ENCODE peak calls at places on chromosomes 7 and 10, in seven cellular contexts. N is fibroblast of mammary gland; H is BJ; X is activated naive CD4-positive, alpha-beta T cell treated with anti-CD3 and anti-CD28 coated beads, Interleukin-2, amount 10 ng/mL, durations not matched to agents 7 days and 5 days; B is HFF-Myc; Z is GM13976; V is NCI-H2029 treated with DMSO at 0.1 percent for 48 hours. R is an unnamed sample.

GRCh38 chr10:103693070-103693811 is 162.1 kb downstream of the SH3PXD2A start:
- DNase-seq in N (no peak), H (no peak), X (peak; percentile 63), B (no peak), Z (peak; percentile 73), V (no peak), R (no peak)

GRCh38 chr10:21499910-21500577 is 25.4 kb downstream of the SKIDA1 start:
- DNase-seq in N (no peak), H (no peak), X (peak; percentile 32), B (no peak), Z (peak; percentile 72), V (no peak), R (no peak)

GRCh38 chr10:24299587-24300258 is 90.8 kb downstream of the KIAA1217 start:
- DNase-seq in N (no peak), H (no peak), X (no peak), B (no peak), Z (no peak), V (no peak), R (peak; percentile 72)

GRCh38 chr7:712601-713457 is 13.7 kb upstream of the DNAAF5 start:
- DNase-seq in N (no peak), H (no peak), X (no peak), B (no peak), Z (peak; percentile 50), V (no peak), R (no peak)

GRCh38 chr7:33420311-33420710 is 290.9 kb downstream of the BBS9 start:
- DNase-seq in N (no peak), H (no peak), X (no peak), B (no peak), Z (no peak), V (no peak), R (no peak)

GRCh38 chr10:117960345-117960744 is 86.4 kb downstream of the RAB11FIP2 start:
- DNase-seq in N (peak; percentile 58), H (no peak), X (no peak), B (no peak), Z (no peak), V (no peak), R (peak; percentile 52)

GRCh38 chr7:14821757-14822480 is 80.6 kb downstream of the DGKB start:
- DNase-seq in N (peak; percentile 41), H (peak; percentile 41), X (no peak), B (no peak), Z (no peak), V (no peak), R (peak; percentile 47)

GRCh38 chr7:88377421-88377820 is 70.7 kb upstream of the STEAP4 start:
- DNase-seq in N (peak; percentile 10), H (no peak), X (no peak), B (no peak), Z (no peak), V (no peak), R (no peak)

GRCh38 chr10:48363617-48364355 is 57.3 kb downstream of the MAPK8 start:
- DNase-seq in N (peak; percentile 82), H (peak; percentile 37), X (peak; percentile 42), B (peak; percentile 56), Z (peak; percentile 35), V (peak; percentile 25), R (peak; percentile 80)

GRCh38 chr7:43077732-43078391 is 34.6 kb upstream of the HECW1 start:
- DNase-seq in N (no peak), H (no peak), X (no peak), B (peak; percentile 19), Z (no peak), V (no peak), R (peak; percentile 18)

GRCh38 chr10:11863353-11864105 is 40.4 kb downstream of the PROSER2 start:
- DNase-seq in N (no peak), H (no peak), X (peak; percentile 74), B (no peak), Z (peak; percentile 74), V (no peak), R (no peak)

GRCh38 chr10:61902448-61903183 is 1.1 kb downstream of the ARID5B start:
- DNase-seq in N (peak; percentile 76), H (no peak), X (peak; percentile 73), B (no peak), Z (peak; percentile 64), V (no peak), R (peak; percentile 61)

GRCh38 chr10:98030991-98031431 is 590 bp upstream of the CRTAC1 start:
- DNase-seq in N (no peak), H (no peak), X (no peak), B (no peak), Z (no peak), V (no peak), R (no peak)

GRCh38 chr7:70208236-70209063 is 610.2 kb downstream of the AUTS2 start:
- DNase-seq in N (peak; percentile 15), H (no peak), X (no peak), B (no peak), Z (no peak), V (no peak), R (no peak)

GRCh38 chr10:121080324-121080807 is 229.2 kb downstream of the WDR11 start:
- DNase-seq in N (no peak), H (no peak), X (no peak), B (no peak), Z (no peak), V (no peak), R (no peak)

GRCh38 chr10:49645417-49646255 is 31.8 kb downstream of the CHAT start:
- DNase-seq in N (no peak), H (no peak), X (no peak), B (no peak), Z (no peak), V (no peak), R (no peak)

GRCh38 chr7:74474271-74474865 is 20.7 kb downstream of the GTF2IRD1 start:
- DNase-seq in N (peak; percentile 35), H (no peak), X (no peak), B (no peak), Z (no peak), V (no peak), R (peak; percentile 34)

GRCh38 chr7:66246549-66247171 is 41.5 kb downstream of the TPST1 start:
- DNase-seq in N (no peak), H (no peak), X (no peak), B (no peak), Z (no peak), V (no peak), R (no peak)

GRCh38 chr10:132247943-132248342 is 59.8 kb downstream of the STK32C start:
- DNase-seq in N (no peak), H (no peak), X (no peak), B (no peak), Z (no peak), V (no peak), R (no peak)

GRCh38 chr10:67618116-67618515 is 77.9 kb downstream of the CTNNA3 start:
- DNase-seq in N (no peak), H (no peak), X (no peak), B (no peak), Z (no peak), V (no peak), R (peak; percentile 92)

GRCh38 chr7:29609162-29610030 is 45.8 kb downstream of the PRR15 start:
- DNase-seq in N (peak; percentile 79), H (no peak), X (no peak), B (no peak), Z (peak; percentile 23), V (peak; percentile 42), R (no peak)

GRCh38 chr7:30460246-30460633 is 18.3 kb downstream of the NOD1 start:
- DNase-seq in N (peak; percentile 42), H (no peak), X (no peak), B (no peak), Z (no peak), V (no peak), R (no peak)

GRCh38 chr7:92873776-92874175 is 37.4 kb upstream of the CDK6 start:
- DNase-seq in N (no peak), H (no peak), X (no peak), B (no peak), Z (no peak), V (no peak), R (no peak)